ENCODE peak calls at places on chromosomes 12 and 14, in nine cellular contexts. F is foreskin fibroblast, N is AG04450, Y is pancreas, Z is body of pancreas, J is coronary artery, E is adrenal gland, M is cardiac fibroblast, T is MM.1S. W is an unnamed sample.

GRCh38 chr14:103748539-103748867 is 32.9 kb downstream of the ZFYVE21 start:
- DNase-seq in F (no peak), N (no peak), Y (no peak), Z (no peak), J (no peak), E (no peak), M (no peak), T (peak), W (no peak)

GRCh38 chr12:12951504-12951903 is 466 bp downstream of the GPRC5D start:
- DNase-seq in F (no peak), N (no peak), Y (no peak), Z (no peak), J (no peak), E (no peak), M (no peak), T (no peak), W (no peak)

GRCh38 chr12:4026476-4026875 is 153.3 kb upstream of the PARP11 start:
- DNase-seq in F (no peak), N (no peak), Y (no peak), Z (no peak), J (no peak), E (peak), M (no peak), T (no peak), W (no peak)

GRCh38 chr14:93984987-93985410 is 8.6 kb upstream of the ASB2 start:
- DNase-seq in F (peak), N (peak), Y (peak), Z (peak), J (no peak), E (peak), M (peak), T (no peak), W (peak)

GRCh38 chr12:67367843-67368242 is 98.7 kb downstream of the CAND1 start:
- DNase-seq in F (peak), N (no peak), Y (no peak), Z (no peak), J (no peak), E (no peak), M (no peak), T (no peak), W (no peak)

GRCh38 chr12:130480887-130481286 is 143.2 kb downstream of the PIWIL1 start:
- DNase-seq in F (no peak), N (no peak), Y (no peak), Z (no peak), J (no peak), E (no peak), M (no peak), T (no peak), W (no peak)

GRCh38 chr14:27367345-27367744 is 769.5 kb upstream of the NOVA1 start:
- DNase-seq in F (no peak), N (no peak), Y (no peak), Z (no peak), J (no peak), E (no peak), M (no peak), T (no peak), W (no peak)

GRCh38 chr12:69648476-69648875 is 37.8 kb upstream of the LRRC10 start:
- DNase-seq in F (peak), N (peak), Y (no peak), Z (no peak), J (no peak), E (no peak), M (peak), T (no peak), W (peak)

GRCh38 chr12:86122846-86123468 is 133.2 kb downstream of the MGAT4C start:
- DNase-seq in F (no peak), N (no peak), Y (no peak), Z (no peak), J (no peak), E (no peak), M (no peak), T (no peak), W (no peak)

GRCh38 chr14:104302794-104303405 is 164.5 kb downstream of the KIF26A start:
- DNase-seq in F (no peak), N (no peak), Y (no peak), Z (no peak), J (no peak), E (no peak), M (no peak), T (no peak), W (no peak)

GRCh38 chr14:77707355-77707723 is 484 bp downstream of the ALKBH1 start:
- DNase-seq in F (peak), N (peak), Y (no peak), Z (peak), J (no peak), E (peak), M (peak), T (no peak), W (peak)

DNA sequence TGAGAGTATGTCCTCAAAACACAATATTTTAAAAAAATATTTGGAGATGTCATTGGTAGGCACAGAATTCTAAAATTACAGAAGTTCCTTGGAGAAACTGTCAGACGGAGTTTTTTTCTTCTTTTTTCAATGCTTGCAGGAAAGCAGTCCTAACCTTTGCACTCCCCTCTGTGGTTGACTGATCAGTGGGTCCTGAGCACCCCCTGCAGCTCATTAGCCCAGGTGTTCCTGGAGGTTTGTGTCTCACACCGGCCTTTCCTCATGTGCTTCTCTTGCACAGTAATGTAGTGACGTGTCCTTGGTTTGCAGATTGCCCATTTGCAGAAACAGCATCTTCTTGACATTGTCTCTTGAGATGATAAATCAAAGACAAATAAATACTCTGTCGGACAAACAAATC is 513.0 kb downstream of the TMEM121 start:
- DNase-seq in F (no peak), N (no peak), Y (peak), Z (peak), J (no peak), E (no peak), M (no peak), T (no peak), W (no peak)
- TF ChIP-seq CTCF in F (no peak), N (no peak), Y (no peak), Z (no peak), J (no peak), E (no peak), M (no peak), T (no peak), W (no peak)

GRCh38 chr12:89225808-89226368 is 126.4 kb downstream of the DUSP6 start:
- DNase-seq in F (peak), N (peak), Y (peak), Z (peak), J (no peak), E (peak), M (peak), T (no peak), W (peak)
- H3K4me3 ChIP-seq in F (no peak), N (no peak), Y (no peak), Z (no peak), J (no peak), E (no peak), M (no peak), T (no peak), W (no peak)

GRCh38 chr12:2623472-2623871 is 171.3 kb upstream of the FKBP4 start:
- DNase-seq in F (no peak), N (no peak), Y (no peak), Z (no peak), J (no peak), E (no peak), M (no peak), T (no peak), W (no peak)
- TF ChIP-seq CTCF in F (no peak), N (no peak), Y (no peak), Z (no peak), J (no peak), E (no peak), M (no peak), T (no peak), W (no peak)

DNA sequence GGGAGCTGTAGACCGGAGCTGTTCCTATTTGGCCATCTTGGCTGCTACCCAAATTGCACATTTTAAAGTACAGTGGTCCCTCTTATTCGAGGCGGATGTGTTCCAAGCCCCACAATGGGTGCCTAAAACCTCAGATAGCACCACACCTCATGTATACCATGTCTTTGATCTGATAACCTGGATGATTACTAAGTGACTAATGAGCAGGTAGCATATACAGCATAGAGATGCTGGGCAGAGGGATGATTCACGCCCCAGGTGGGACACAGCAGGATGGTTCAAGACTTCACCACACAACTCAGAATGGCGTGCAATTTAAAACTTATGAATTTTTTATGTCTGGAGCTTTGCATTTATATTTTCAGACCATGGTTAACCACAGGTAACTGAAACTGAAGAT is 255.0 kb downstream of the AKAP6 start:
- DNase-seq in F (no peak), N (no peak), Y (no peak), Z (no peak), J (no peak), E (no peak), M (no peak), T (no peak), W (no peak)
- H3K4me3 ChIP-seq in F (no peak), N (no peak), Y (no peak), Z (no peak), J (no peak), E (no peak), M (no peak), T (no peak), W (no peak)

DNA sequence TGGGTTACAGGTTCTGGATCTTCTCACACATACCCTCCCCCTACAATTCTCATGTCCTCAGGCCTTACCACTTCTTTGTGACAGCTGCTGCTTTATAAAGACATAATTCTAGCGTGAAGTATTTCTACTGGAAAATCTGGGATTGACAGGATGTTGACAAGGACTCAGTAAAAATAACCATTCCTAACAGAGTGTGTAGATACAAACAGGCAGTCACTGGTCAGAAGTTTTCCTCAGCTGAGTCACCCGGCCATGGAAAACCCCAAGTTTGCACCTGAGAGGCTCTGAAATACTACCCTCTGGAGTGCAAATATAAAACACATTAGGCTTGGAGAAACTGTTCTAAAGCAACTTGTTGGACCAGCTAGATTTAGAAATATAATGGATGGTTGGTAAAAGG is 54.4 kb downstream of the SPPL3 start:
- DNase-seq in F (peak), N (peak), Y (no peak), Z (peak), J (no peak), E (peak), M (peak), T (no peak), W (no peak)
- TF ChIP-seq CTCF in F (no peak), N (no peak), Y (no peak), Z (no peak), J (no peak), E (no peak), M (peak), T (no peak), W (no peak)

DNA sequence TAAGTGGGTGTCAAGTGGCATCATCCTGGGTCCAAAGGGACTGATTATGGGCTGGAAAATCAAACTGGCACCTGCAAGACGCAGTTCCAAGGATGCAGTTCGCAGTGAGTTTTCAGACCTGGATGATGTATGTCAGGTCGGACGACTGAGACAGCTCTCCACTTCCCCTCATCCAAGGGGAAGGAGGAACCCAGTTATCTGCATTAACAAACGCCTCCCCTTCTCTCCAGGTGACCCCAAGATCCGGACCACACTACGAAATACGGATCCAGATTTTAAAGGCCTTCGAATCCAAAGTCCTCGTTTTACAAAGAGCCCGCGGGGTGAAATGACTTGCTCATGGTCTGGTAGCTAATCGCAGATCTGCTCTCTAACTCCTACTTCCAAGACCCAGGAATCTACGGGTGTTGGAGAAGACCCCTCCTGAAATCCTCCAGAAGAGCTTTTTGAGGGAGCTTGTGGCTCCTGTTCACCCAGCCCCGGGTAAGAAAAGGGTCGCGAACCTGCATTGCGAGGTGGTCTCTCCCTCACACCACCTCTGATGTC is 460 bp upstream of the SYNE2 start:
- DNase-seq in F (peak), N (no peak), Y (peak), Z (peak), J (no peak), E (no peak), M (peak), T (peak), W (no peak)
- H3K4me3 ChIP-seq in F (peak), N (peak), Y (peak), Z (no peak), J (peak), E (no peak), M (peak), T (peak), W (peak)

DNA sequence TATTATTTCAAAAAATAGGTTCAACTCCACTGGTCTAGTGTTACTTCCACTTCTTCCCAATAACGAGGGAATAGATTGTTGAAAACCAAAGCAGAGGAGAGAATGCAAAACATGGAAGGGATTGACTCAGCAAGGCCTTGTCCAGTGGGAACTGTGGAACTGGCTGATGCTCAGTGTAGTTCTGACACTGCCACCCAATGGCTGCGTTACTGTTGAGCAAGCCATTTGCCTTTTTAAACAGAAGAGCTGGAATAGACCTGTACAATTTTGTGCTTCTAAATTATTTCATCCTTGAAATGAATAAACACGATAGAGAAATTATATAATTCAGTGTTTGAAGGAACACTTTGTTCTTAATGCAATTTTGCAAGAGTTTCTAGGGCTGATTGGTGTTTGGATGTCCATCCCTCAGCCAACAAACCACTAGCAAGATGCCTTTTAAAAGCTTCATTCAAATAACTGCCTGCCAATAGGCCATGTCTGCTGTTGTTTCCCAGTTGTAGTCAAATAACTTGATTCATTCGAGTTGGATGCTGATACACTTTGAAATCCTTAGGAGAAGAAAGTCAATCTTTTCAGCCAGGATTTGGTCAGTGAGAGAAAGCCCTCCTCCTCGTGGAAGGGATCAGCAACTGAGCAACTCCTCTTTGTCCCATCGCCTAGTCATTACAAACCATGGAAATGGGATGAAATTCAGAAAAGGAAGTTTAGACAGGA is 7.2 kb upstream of the MGP start:
- DNase-seq in F (peak), N (no peak), Y (no peak), Z (peak), J (no peak), E (peak), M (peak), T (no peak), W (no peak)
- TF ChIP-seq CTCF in F (no peak), N (no peak), Y (no peak), Z (no peak), J (no peak), E (peak), M (peak), T (peak), W (no peak)

DNA sequence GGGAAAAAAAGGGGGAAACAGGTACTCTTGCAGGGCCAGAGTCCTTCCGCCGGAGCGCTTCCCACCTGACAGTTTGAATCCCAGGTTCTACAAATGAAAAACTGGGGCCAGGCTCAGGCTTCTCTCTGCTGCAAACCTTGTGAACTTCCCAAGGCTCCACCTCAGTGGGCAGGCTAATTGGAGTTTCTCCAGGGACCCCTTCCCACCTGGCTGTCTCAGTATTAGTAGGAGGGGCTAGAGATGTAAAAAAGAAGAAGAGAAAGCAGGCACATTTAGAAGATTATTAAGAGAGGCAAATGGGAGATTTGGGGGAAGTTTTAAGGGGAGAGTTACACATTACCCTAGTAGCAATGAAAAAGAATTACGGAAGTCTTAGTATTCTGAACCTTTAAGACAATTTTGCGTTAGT is 20.0 kb upstream of the CLEC2D start:
- DNase-seq in F (peak), N (no peak), Y (no peak), Z (no peak), J (no peak), E (no peak), M (no peak), T (peak), W (no peak)
- H3K4me3 ChIP-seq in F (peak), N (peak), Y (no peak), Z (no peak), J (peak), E (no peak), M (peak), T (peak), W (peak)

DNA sequence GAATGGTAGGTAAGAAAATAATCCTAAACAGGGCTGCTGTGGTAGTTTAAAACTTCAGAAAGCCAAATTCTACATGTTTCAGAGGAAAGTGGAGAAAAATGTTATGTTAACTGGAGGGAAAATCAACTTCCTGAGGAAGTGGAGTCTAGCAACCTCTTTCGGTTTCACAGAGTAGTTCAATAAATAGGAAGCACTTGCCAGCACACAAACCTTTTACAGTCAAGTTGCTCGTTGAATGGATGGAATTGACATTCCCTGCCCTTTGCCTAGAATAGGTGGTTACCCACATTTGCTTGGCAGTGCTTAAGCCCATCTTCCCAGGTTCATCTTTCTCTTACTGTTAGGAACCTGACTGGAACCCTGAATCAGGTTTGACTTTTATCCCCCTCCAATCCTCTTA is 15.9 kb downstream of the ANKRD13A start:
- DNase-seq in F (no peak), N (no peak), Y (no peak), Z (no peak), J (no peak), E (no peak), M (no peak), T (peak), W (no peak)
- TF ChIP-seq CTCF in F (no peak), N (no peak), Y (no peak), Z (no peak), J (no peak), E (no peak), M (no peak), T (peak), W (no peak)

GRCh38 chr12:96422192-96422591 is 22.0 kb upstream of the CDK17 start:
- DNase-seq in F (peak), N (no peak), Y (no peak), Z (no peak), J (no peak), E (no peak), M (peak), T (no peak), W (no peak)

GRCh38 chr12:96421014-96421413 is 20.8 kb upstream of the CDK17 start:
- DNase-seq in F (no peak), N (no peak), Y (no peak), Z (no peak), J (no peak), E (no peak), M (no peak), T (peak), W (no peak)

GRCh38 chr12:96416033-96416790 is 16.0 kb upstream of the CDK17 start:
- DNase-seq in F (peak), N (peak), Y (no peak), Z (no peak), J (no peak), E (no peak), M (peak), T (no peak), W (peak)

GRCh38 chr12:96419576-96420254 is 19.5 kb upstream of the CDK17 start:
- DNase-seq in F (no peak), N (no peak), Y (no peak), Z (no peak), J (no peak), E (no peak), M (no peak), T (no peak), W (no peak)

GRCh38 chr12:96420255-96420930 is 20.2 kb upstream of the CDK17 start:
- DNase-seq in F (no peak), N (no peak), Y (no peak), Z (no peak), J (no peak), E (no peak), M (peak), T (no peak), W (no peak)
- H3K4me3 ChIP-seq in F (no peak), N (no peak), Y (no peak), Z (no peak), J (peak), E (no peak), M (no peak), T (peak), W (no peak)